ENCODE peak calls at places on chromosomes 4 and X, in nine cellular contexts. One of them, this sample, is unnamed.
A peak's percentile ranks its signal among the peaks of the same experiment; 100 is the strongest.

GRCh38 chrX:126552313-126553022 is at the start of gene DCAF12L1:
- DNase-seq in stimulated activated effector memory CD8-positive, alpha-beta T cell treated with anti-CD3 and anti-CD28 coated beads, Interleukin-12 subunit alpha, Interleukin-12 subunit beta, amount 100 ng/mL, for 72 hours: no peak
- DNase-seq in sciatic nerve: no peak
- DNase-seq in cardiac fibroblast: no peak
- DNase-seq in T-helper 9 cell: no peak
- DNase-seq in lung microvascular endothelial cell: no peak
- DNase-seq in fibroblast of the aortic adventitia: no peak
- DNase-seq in tibial artery: no peak
- DNase-seq in adrenal gland: no peak
- DNase-seq in this sample: no peak

GRCh38 chrX:84710611-84711010 is 208.4 kb upstream of the HDX start:
- DNase-seq in stimulated activated effector memory CD8-positive, alpha-beta T cell treated with anti-CD3 and anti-CD28 coated beads, Interleukin-12 subunit alpha, Interleukin-12 subunit beta, amount 100 ng/mL, for 72 hours: no peak
- DNase-seq in sciatic nerve: no peak
- DNase-seq in cardiac fibroblast: no peak
- DNase-seq in T-helper 9 cell: no peak
- DNase-seq in lung microvascular endothelial cell: no peak
- DNase-seq in fibroblast of the aortic adventitia: no peak
- DNase-seq in tibial artery: no peak
- DNase-seq in adrenal gland: no peak
- DNase-seq in this sample: no peak

GRCh38 chr4:13765535-13765934 is 138.0 kb upstream of the BOD1L1 start:
- DNase-seq in stimulated activated effector memory CD8-positive, alpha-beta T cell treated with anti-CD3 and anti-CD28 coated beads, Interleukin-12 subunit alpha, Interleukin-12 subunit beta, amount 100 ng/mL, for 72 hours: no peak
- DNase-seq in sciatic nerve: no peak
- DNase-seq in cardiac fibroblast: peak; percentile 26
- DNase-seq in T-helper 9 cell: no peak
- DNase-seq in lung microvascular endothelial cell: peak; percentile 11
- DNase-seq in fibroblast of the aortic adventitia: peak; percentile 29
- DNase-seq in tibial artery: no peak
- DNase-seq in adrenal gland: no peak
- DNase-seq in this sample: no peak

GRCh38 chrX:154818916-154819770 is 13.9 kb upstream of the MPP1 start:
- DNase-seq in stimulated activated effector memory CD8-positive, alpha-beta T cell treated with anti-CD3 and anti-CD28 coated beads, Interleukin-12 subunit alpha, Interleukin-12 subunit beta, amount 100 ng/mL, for 72 hours: no peak
- DNase-seq in sciatic nerve: no peak
- DNase-seq in cardiac fibroblast: no peak
- DNase-seq in T-helper 9 cell: no peak
- DNase-seq in lung microvascular endothelial cell: peak; percentile 76
- DNase-seq in fibroblast of the aortic adventitia: no peak
- DNase-seq in tibial artery: no peak
- DNase-seq in adrenal gland: no peak
- DNase-seq in this sample: no peak

GRCh38 chr4:134567461-134567860 is 365.9 kb upstream of the PABPC4L start:
- DNase-seq in stimulated activated effector memory CD8-positive, alpha-beta T cell treated with anti-CD3 and anti-CD28 coated beads, Interleukin-12 subunit alpha, Interleukin-12 subunit beta, amount 100 ng/mL, for 72 hours: no peak
- DNase-seq in sciatic nerve: no peak
- DNase-seq in cardiac fibroblast: peak; percentile 1
- DNase-seq in T-helper 9 cell: no peak
- DNase-seq in lung microvascular endothelial cell: no peak
- DNase-seq in fibroblast of the aortic adventitia: no peak
- DNase-seq in tibial artery: no peak
- DNase-seq in adrenal gland: no peak
- DNase-seq in this sample: no peak

GRCh38 chr4:151584101-151584500 is 175.1 kb downstream of the FHIP1A start:
- DNase-seq in stimulated activated effector memory CD8-positive, alpha-beta T cell treated with anti-CD3 and anti-CD28 coated beads, Interleukin-12 subunit alpha, Interleukin-12 subunit beta, amount 100 ng/mL, for 72 hours: no peak
- DNase-seq in sciatic nerve: no peak
- DNase-seq in cardiac fibroblast: no peak
- DNase-seq in T-helper 9 cell: no peak
- DNase-seq in lung microvascular endothelial cell: no peak
- DNase-seq in fibroblast of the aortic adventitia: no peak
- DNase-seq in tibial artery: no peak
- DNase-seq in adrenal gland: no peak
- DNase-seq in this sample: no peak

GRCh38 chrX:40266490-40267333 is 169.0 kb upstream of the BCOR start:
- DNase-seq in stimulated activated effector memory CD8-positive, alpha-beta T cell treated with anti-CD3 and anti-CD28 coated beads, Interleukin-12 subunit alpha, Interleukin-12 subunit beta, amount 100 ng/mL, for 72 hours: peak; percentile 52
- DNase-seq in sciatic nerve: peak; percentile 82
- DNase-seq in cardiac fibroblast: peak; percentile 69
- DNase-seq in T-helper 9 cell: peak; percentile 36
- DNase-seq in lung microvascular endothelial cell: peak; percentile 73
- DNase-seq in fibroblast of the aortic adventitia: peak; percentile 63
- DNase-seq in tibial artery: peak; percentile 80
- DNase-seq in adrenal gland: peak; percentile 80
- DNase-seq in this sample: peak; percentile 32

GRCh38 chr4:147328756-147329446 is 152.0 kb upstream of the EDNRA start:
- DNase-seq in stimulated activated effector memory CD8-positive, alpha-beta T cell treated with anti-CD3 and anti-CD28 coated beads, Interleukin-12 subunit alpha, Interleukin-12 subunit beta, amount 100 ng/mL, for 72 hours: no peak
- DNase-seq in sciatic nerve: no peak
- DNase-seq in cardiac fibroblast: no peak
- DNase-seq in T-helper 9 cell: no peak
- DNase-seq in lung microvascular endothelial cell: no peak
- DNase-seq in fibroblast of the aortic adventitia: no peak
- DNase-seq in tibial artery: no peak
- DNase-seq in adrenal gland: no peak
- DNase-seq in this sample: no peak

GRCh38 chrX:123833387-123833786 is 26.5 kb upstream of the XIAP start:
- DNase-seq in stimulated activated effector memory CD8-positive, alpha-beta T cell treated with anti-CD3 and anti-CD28 coated beads, Interleukin-12 subunit alpha, Interleukin-12 subunit beta, amount 100 ng/mL, for 72 hours: peak; percentile 72
- DNase-seq in sciatic nerve: no peak
- DNase-seq in cardiac fibroblast: peak; percentile 51
- DNase-seq in T-helper 9 cell: peak; percentile 39
- DNase-seq in lung microvascular endothelial cell: peak; percentile 67
- DNase-seq in fibroblast of the aortic adventitia: peak; percentile 56
- DNase-seq in tibial artery: no peak
- DNase-seq in adrenal gland: peak; percentile 60
- DNase-seq in this sample: peak; percentile 64

GRCh38 chrX:39309721-39310152 is 508.5 kb downstream of the MID1IP1 start:
- DNase-seq in stimulated activated effector memory CD8-positive, alpha-beta T cell treated with anti-CD3 and anti-CD28 coated beads, Interleukin-12 subunit alpha, Interleukin-12 subunit beta, amount 100 ng/mL, for 72 hours: peak; percentile 48
- DNase-seq in sciatic nerve: no peak
- DNase-seq in cardiac fibroblast: peak; percentile 19
- DNase-seq in T-helper 9 cell: peak; percentile 15
- DNase-seq in lung microvascular endothelial cell: no peak
- DNase-seq in fibroblast of the aortic adventitia: no peak
- DNase-seq in tibial artery: no peak
- DNase-seq in adrenal gland: peak; percentile 35
- DNase-seq in this sample: peak; percentile 47

GRCh38 chr4:107699466-107700206 is 20.4 kb downstream of the PAPSS1 start:
- DNase-seq in stimulated activated effector memory CD8-positive, alpha-beta T cell treated with anti-CD3 and anti-CD28 coated beads, Interleukin-12 subunit alpha, Interleukin-12 subunit beta, amount 100 ng/mL, for 72 hours: no peak
- DNase-seq in sciatic nerve: no peak
- DNase-seq in cardiac fibroblast: peak; percentile 35
- DNase-seq in T-helper 9 cell: no peak
- DNase-seq in lung microvascular endothelial cell: no peak
- DNase-seq in fibroblast of the aortic adventitia: peak; percentile 53
- DNase-seq in tibial artery: no peak
- DNase-seq in adrenal gland: no peak
- DNase-seq in this sample: no peak

GRCh38 chr4:41882622-41883347 is 52.4 kb upstream of the TMEM33 start:
- DNase-seq in stimulated activated effector memory CD8-positive, alpha-beta T cell treated with anti-CD3 and anti-CD28 coated beads, Interleukin-12 subunit alpha, Interleukin-12 subunit beta, amount 100 ng/mL, for 72 hours: peak; percentile 71
- DNase-seq in sciatic nerve: no peak
- DNase-seq in cardiac fibroblast: peak; percentile 45
- DNase-seq in T-helper 9 cell: peak; percentile 35
- DNase-seq in lung microvascular endothelial cell: peak; percentile 59
- DNase-seq in fibroblast of the aortic adventitia: peak; percentile 26
- DNase-seq in tibial artery: no peak
- DNase-seq in adrenal gland: no peak
- DNase-seq in this sample: peak; percentile 8

GRCh38 chrX:17412692-17413091 is 37.7 kb downstream of the NHS start:
- DNase-seq in stimulated activated effector memory CD8-positive, alpha-beta T cell treated with anti-CD3 and anti-CD28 coated beads, Interleukin-12 subunit alpha, Interleukin-12 subunit beta, amount 100 ng/mL, for 72 hours: no peak
- DNase-seq in sciatic nerve: no peak
- DNase-seq in cardiac fibroblast: peak; percentile 20
- DNase-seq in T-helper 9 cell: no peak
- DNase-seq in lung microvascular endothelial cell: no peak
- DNase-seq in fibroblast of the aortic adventitia: peak; percentile 64
- DNase-seq in tibial artery: no peak
- DNase-seq in adrenal gland: no peak
- DNase-seq in this sample: no peak

GRCh38 chrX:46628406-46629371 is 55.1 kb downstream of the CHST7 start:
- DNase-seq in stimulated activated effector memory CD8-positive, alpha-beta T cell treated with anti-CD3 and anti-CD28 coated beads, Interleukin-12 subunit alpha, Interleukin-12 subunit beta, amount 100 ng/mL, for 72 hours: no peak
- DNase-seq in sciatic nerve: no peak
- DNase-seq in cardiac fibroblast: peak; percentile 58
- DNase-seq in T-helper 9 cell: no peak
- DNase-seq in lung microvascular endothelial cell: peak; percentile 40
- DNase-seq in fibroblast of the aortic adventitia: peak; percentile 71
- DNase-seq in tibial artery: peak; percentile 80
- DNase-seq in adrenal gland: peak; percentile 26
- DNase-seq in this sample: no peak

GRCh38 chrX:74351760-74352159 is 47.8 kb downstream of the ZCCHC13 start:
- DNase-seq in stimulated activated effector memory CD8-positive, alpha-beta T cell treated with anti-CD3 and anti-CD28 coated beads, Interleukin-12 subunit alpha, Interleukin-12 subunit beta, amount 100 ng/mL, for 72 hours: no peak
- DNase-seq in sciatic nerve: no peak
- DNase-seq in cardiac fibroblast: peak; percentile 5
- DNase-seq in T-helper 9 cell: no peak
- DNase-seq in lung microvascular endothelial cell: no peak
- DNase-seq in fibroblast of the aortic adventitia: no peak
- DNase-seq in tibial artery: no peak
- DNase-seq in adrenal gland: no peak
- DNase-seq in this sample: no peak

GRCh38 chr4:5964030-5964429 is 54.2 kb downstream of the C4orf50 start:
- DNase-seq in stimulated activated effector memory CD8-positive, alpha-beta T cell treated with anti-CD3 and anti-CD28 coated beads, Interleukin-12 subunit alpha, Interleukin-12 subunit beta, amount 100 ng/mL, for 72 hours: no peak
- DNase-seq in sciatic nerve: no peak
- DNase-seq in cardiac fibroblast: no peak
- DNase-seq in T-helper 9 cell: no peak
- DNase-seq in lung microvascular endothelial cell: no peak
- DNase-seq in fibroblast of the aortic adventitia: no peak
- DNase-seq in tibial artery: no peak
- DNase-seq in adrenal gland: no peak
- DNase-seq in this sample: no peak

GRCh38 chrX:155694649-155695048 is 81.9 kb upstream of the TMLHE start:
- DNase-seq in stimulated activated effector memory CD8-positive, alpha-beta T cell treated with anti-CD3 and anti-CD28 coated beads, Interleukin-12 subunit alpha, Interleukin-12 subunit beta, amount 100 ng/mL, for 72 hours: no peak
- DNase-seq in sciatic nerve: no peak
- DNase-seq in cardiac fibroblast: no peak
- DNase-seq in T-helper 9 cell: no peak
- DNase-seq in lung microvascular endothelial cell: no peak
- DNase-seq in fibroblast of the aortic adventitia: no peak
- DNase-seq in tibial artery: no peak
- DNase-seq in adrenal gland: no peak
- DNase-seq in this sample: no peak

GRCh38 chr4:26151615-26152014 is 169.2 kb upstream of the RBPJ start:
- DNase-seq in stimulated activated effector memory CD8-positive, alpha-beta T cell treated with anti-CD3 and anti-CD28 coated beads, Interleukin-12 subunit alpha, Interleukin-12 subunit beta, amount 100 ng/mL, for 72 hours: no peak
- DNase-seq in sciatic nerve: no peak
- DNase-seq in cardiac fibroblast: peak; percentile 54
- DNase-seq in T-helper 9 cell: no peak
- DNase-seq in lung microvascular endothelial cell: no peak
- DNase-seq in fibroblast of the aortic adventitia: peak; percentile 86
- DNase-seq in tibial artery: no peak
- DNase-seq in adrenal gland: no peak
- DNase-seq in this sample: no peak

GRCh38 chr4:13656569-13656988 is 29.1 kb upstream of the BOD1L1 start:
- DNase-seq in stimulated activated effector memory CD8-positive, alpha-beta T cell treated with anti-CD3 and anti-CD28 coated beads, Interleukin-12 subunit alpha, Interleukin-12 subunit beta, amount 100 ng/mL, for 72 hours: peak; percentile 75
- DNase-seq in sciatic nerve: peak; percentile 78
- DNase-seq in cardiac fibroblast: peak; percentile 83
- DNase-seq in T-helper 9 cell: peak; percentile 33
- DNase-seq in lung microvascular endothelial cell: peak; percentile 82
- DNase-seq in fibroblast of the aortic adventitia: peak; percentile 87
- DNase-seq in tibial artery: no peak
- DNase-seq in adrenal gland: peak; percentile 68
- DNase-seq in this sample: peak; percentile 15

GRCh38 chr4:80010316-80010715 is 62.7 kb downstream of the ANTXR2 start:
- DNase-seq in stimulated activated effector memory CD8-positive, alpha-beta T cell treated with anti-CD3 and anti-CD28 coated beads, Interleukin-12 subunit alpha, Interleukin-12 subunit beta, amount 100 ng/mL, for 72 hours: no peak
- DNase-seq in sciatic nerve: no peak
- DNase-seq in cardiac fibroblast: no peak
- DNase-seq in T-helper 9 cell: no peak
- DNase-seq in lung microvascular endothelial cell: no peak
- DNase-seq in fibroblast of the aortic adventitia: no peak
- DNase-seq in tibial artery: no peak
- DNase-seq in adrenal gland: no peak
- DNase-seq in this sample: no peak

GRCh38 chr4:6884341-6884870 is 25.2 kb upstream of the TBC1D14 start:
- DNase-seq in stimulated activated effector memory CD8-positive, alpha-beta T cell treated with anti-CD3 and anti-CD28 coated beads, Interleukin-12 subunit alpha, Interleukin-12 subunit beta, amount 100 ng/mL, for 72 hours: no peak
- DNase-seq in sciatic nerve: no peak
- DNase-seq in cardiac fibroblast: no peak
- DNase-seq in T-helper 9 cell: no peak
- DNase-seq in lung microvascular endothelial cell: no peak
- DNase-seq in fibroblast of the aortic adventitia: peak; percentile 24
- DNase-seq in tibial artery: no peak
- DNase-seq in adrenal gland: peak; percentile 13
- DNase-seq in this sample: no peak

This sample was measured in stimulated activated naive CD4-positive, alpha-beta T cell.